ENCODE peak calls at places on chromosomes 11 and 22, in five cellular contexts. One of them, this sample, is unnamed.

GRCh38 chr11:18958221-18958910 is 19.2 kb upstream of the MRGPRX1 start:
- DNase-seq in left lobe of liver: no peak
- DNase-seq in NCI-H2171: no peak
- DNase-seq in SK-N-DZ: no peak
- DNase-seq in natural killer cell treated with Interleukin-12 subunit alpha and Interleukin-12 subunit beta and Interleukin-15 and Interleukin-18, amount 100 ng/mL, for 72 hours: no peak
- DNase-seq in this sample: no peak

GRCh38 chr11:111602865-111603632 is 800 bp downstream of the SIK2 start:
- DNase-seq in natural killer cell treated with Interleukin-12 subunit alpha and Interleukin-12 subunit beta and Interleukin-15 and Interleukin-18, amount 100 ng/mL, for 72 hours: no peak
- DNase-seq in left lobe of liver: no peak
- DNase-seq in SK-N-DZ: no peak
- DNase-seq in NCI-H2171: peak
- DNase-seq in this sample: peak

GRCh38 chr22:21446128-21446826 is 20.9 kb upstream of the TMEM191C start:
- DNase-seq in natural killer cell treated with Interleukin-12 subunit alpha and Interleukin-12 subunit beta and Interleukin-15 and Interleukin-18, amount 100 ng/mL, for 72 hours: peak
- DNase-seq in left lobe of liver: peak
- DNase-seq in SK-N-DZ: no peak
- DNase-seq in NCI-H2171: no peak
- DNase-seq in this sample: no peak

GRCh38 chr11:116976941-116977570 is 121.2 kb downstream of the SIK3 start:
- DNase-seq in NCI-H2171: no peak
- DNase-seq in SK-N-DZ: no peak
- DNase-seq in left lobe of liver: no peak
- DNase-seq in natural killer cell treated with Interleukin-12 subunit alpha and Interleukin-12 subunit beta and Interleukin-15 and Interleukin-18, amount 100 ng/mL, for 72 hours: no peak
- DNase-seq in this sample: no peak

GRCh38 chr11:128904303-128904871 is 13.2 kb downstream of the KCNJ5 start:
- DNase-seq in left lobe of liver: no peak
- DNase-seq in NCI-H2171: no peak
- DNase-seq in natural killer cell treated with Interleukin-12 subunit alpha and Interleukin-12 subunit beta and Interleukin-15 and Interleukin-18, amount 100 ng/mL, for 72 hours: no peak
- DNase-seq in SK-N-DZ: no peak
- DNase-seq in this sample: no peak

GRCh38 chr22:45587638-45588481 is 83.8 kb upstream of the ATXN10 start:
- DNase-seq in natural killer cell treated with Interleukin-12 subunit alpha and Interleukin-12 subunit beta and Interleukin-15 and Interleukin-18, amount 100 ng/mL, for 72 hours: no peak
- DNase-seq in NCI-H2171: no peak
- DNase-seq in SK-N-DZ: no peak
- DNase-seq in left lobe of liver: no peak
- DNase-seq in this sample: no peak

GRCh38 chr11:63840356-63841060 is 1.6 kb downstream of the MARK2 start:
- DNase-seq in left lobe of liver: no peak
- DNase-seq in SK-N-DZ: no peak
- DNase-seq in natural killer cell treated with Interleukin-12 subunit alpha and Interleukin-12 subunit beta and Interleukin-15 and Interleukin-18, amount 100 ng/mL, for 72 hours: no peak
- DNase-seq in NCI-H2171: no peak
- DNase-seq in this sample: no peak

GRCh38 chr11:18720086-18720810 is 5.7 kb downstream of the IGSF22 start:
- DNase-seq in SK-N-DZ: peak
- DNase-seq in natural killer cell treated with Interleukin-12 subunit alpha and Interleukin-12 subunit beta and Interleukin-15 and Interleukin-18, amount 100 ng/mL, for 72 hours: no peak
- DNase-seq in NCI-H2171: no peak
- DNase-seq in left lobe of liver: no peak
- DNase-seq in this sample: no peak

GRCh38 chr11:69983571-69983877 is 94.6 kb upstream of the ANO1 start:
- DNase-seq in NCI-H2171: no peak
- DNase-seq in left lobe of liver: no peak
- DNase-seq in natural killer cell treated with Interleukin-12 subunit alpha and Interleukin-12 subunit beta and Interleukin-15 and Interleukin-18, amount 100 ng/mL, for 72 hours: no peak
- DNase-seq in SK-N-DZ: no peak
- DNase-seq in this sample: no peak

GRCh38 chr11:132595711-132596111 is 936.6 kb downstream of the OPCML start:
- DNase-seq in SK-N-DZ: peak
- DNase-seq in natural killer cell treated with Interleukin-12 subunit alpha and Interleukin-12 subunit beta and Interleukin-15 and Interleukin-18, amount 100 ng/mL, for 72 hours: no peak
- DNase-seq in left lobe of liver: no peak
- DNase-seq in NCI-H2171: no peak
- DNase-seq in this sample: no peak

GRCh38 chr22:29539105-29539504 is 14.5 kb downstream of the THOC5 start:
- DNase-seq in SK-N-DZ: no peak
- DNase-seq in natural killer cell treated with Interleukin-12 subunit alpha and Interleukin-12 subunit beta and Interleukin-15 and Interleukin-18, amount 100 ng/mL, for 72 hours: no peak
- DNase-seq in left lobe of liver: no peak
- DNase-seq in NCI-H2171: no peak
- DNase-seq in this sample: no peak

GRCh38 chr11:9726313-9727022 is 62.6 kb downstream of the SWAP70 start:
- DNase-seq in natural killer cell treated with Interleukin-12 subunit alpha and Interleukin-12 subunit beta and Interleukin-15 and Interleukin-18, amount 100 ng/mL, for 72 hours: no peak
- DNase-seq in NCI-H2171: no peak
- DNase-seq in SK-N-DZ: no peak
- DNase-seq in left lobe of liver: no peak
- DNase-seq in this sample: no peak

GRCh38 chr11:2431395-2431794 is 12.9 kb downstream of the TRPM5 start:
- DNase-seq in NCI-H2171: no peak
- DNase-seq in SK-N-DZ: no peak
- DNase-seq in natural killer cell treated with Interleukin-12 subunit alpha and Interleukin-12 subunit beta and Interleukin-15 and Interleukin-18, amount 100 ng/mL, for 72 hours: no peak
- DNase-seq in left lobe of liver: no peak
- DNase-seq in this sample: no peak

GRCh38 chr11:134360050-134360835 is 28.5 kb downstream of the GLB1L2 start:
- DNase-seq in NCI-H2171: peak
- DNase-seq in SK-N-DZ: peak
- DNase-seq in natural killer cell treated with Interleukin-12 subunit alpha and Interleukin-12 subunit beta and Interleukin-15 and Interleukin-18, amount 100 ng/mL, for 72 hours: peak
- DNase-seq in left lobe of liver: peak
- DNase-seq in this sample: peak

GRCh38 chr22:19962246-19962908 is 20.8 kb upstream of the TXNRD2 start:
- DNase-seq in SK-N-DZ: peak
- DNase-seq in natural killer cell treated with Interleukin-12 subunit alpha and Interleukin-12 subunit beta and Interleukin-15 and Interleukin-18, amount 100 ng/mL, for 72 hours: no peak
- DNase-seq in NCI-H2171: peak
- DNase-seq in left lobe of liver: peak
- DNase-seq in this sample: no peak

GRCh38 chr11:44602810-44603410 is 37.4 kb downstream of the CD82 start:
- DNase-seq in NCI-H2171: no peak
- DNase-seq in natural killer cell treated with Interleukin-12 subunit alpha and Interleukin-12 subunit beta and Interleukin-15 and Interleukin-18, amount 100 ng/mL, for 72 hours: no peak
- DNase-seq in left lobe of liver: no peak
- DNase-seq in SK-N-DZ: no peak
- DNase-seq in this sample: no peak

GRCh38 chr11:65426839-65427690 is 4.5 kb downstream of the NEAT1 start:
- DNase-seq in NCI-H2171: no peak
- DNase-seq in natural killer cell treated with Interleukin-12 subunit alpha and Interleukin-12 subunit beta and Interleukin-15 and Interleukin-18, amount 100 ng/mL, for 72 hours: no peak
- DNase-seq in SK-N-DZ: peak
- DNase-seq in left lobe of liver: peak
- DNase-seq in this sample: no peak

GRCh38 chr22:37157516-37158289 is 8.0 kb upstream of the IL2RB start:
- DNase-seq in natural killer cell treated with Interleukin-12 subunit alpha and Interleukin-12 subunit beta and Interleukin-15 and Interleukin-18, amount 100 ng/mL, for 72 hours: no peak
- DNase-seq in left lobe of liver: no peak
- DNase-seq in NCI-H2171: no peak
- DNase-seq in SK-N-DZ: no peak
- DNase-seq in this sample: no peak

GRCh38 chr22:23574877-23575276 is 5.2 kb downstream of the IGLL1 start:
- DNase-seq in NCI-H2171: no peak
- DNase-seq in SK-N-DZ: no peak
- DNase-seq in left lobe of liver: no peak
- DNase-seq in natural killer cell treated with Interleukin-12 subunit alpha and Interleukin-12 subunit beta and Interleukin-15 and Interleukin-18, amount 100 ng/mL, for 72 hours: no peak
- DNase-seq in this sample: no peak

GRCh38 chr11:115736146-115736545 is 231.9 kb upstream of the CADM1 start:
- DNase-seq in left lobe of liver: no peak
- DNase-seq in NCI-H2171: no peak
- DNase-seq in natural killer cell treated with Interleukin-12 subunit alpha and Interleukin-12 subunit beta and Interleukin-15 and Interleukin-18, amount 100 ng/mL, for 72 hours: no peak
- DNase-seq in SK-N-DZ: no peak
- DNase-seq in this sample: no peak

GRCh38 chr11:35618497-35619029 is 303 bp downstream of the FJX1 start:
- DNase-seq in SK-N-DZ: peak
- DNase-seq in natural killer cell treated with Interleukin-12 subunit alpha and Interleukin-12 subunit beta and Interleukin-15 and Interleukin-18, amount 100 ng/mL, for 72 hours: no peak
- DNase-seq in NCI-H2171: no peak
- DNase-seq in left lobe of liver: no peak
- DNase-seq in this sample: no peak

GRCh38 chr11:129625930-129626329 is 189.7 kb upstream of the TMEM45B start:
- DNase-seq in natural killer cell treated with Interleukin-12 subunit alpha and Interleukin-12 subunit beta and Interleukin-15 and Interleukin-18, amount 100 ng/mL, for 72 hours: no peak
- DNase-seq in NCI-H2171: no peak
- DNase-seq in SK-N-DZ: no peak
- DNase-seq in left lobe of liver: no peak
- DNase-seq in this sample: no peak

GRCh38 chr22:25658641-25659040 is 83.3 kb upstream of the MYO18B start:
- DNase-seq in NCI-H2171: no peak
- DNase-seq in natural killer cell treated with Interleukin-12 subunit alpha and Interleukin-12 subunit beta and Interleukin-15 and Interleukin-18, amount 100 ng/mL, for 72 hours: no peak
- DNase-seq in left lobe of liver: no peak
- DNase-seq in SK-N-DZ: no peak
- DNase-seq in this sample: no peak

GRCh38 chr11:118615282-118615979 is 8.0 kb downstream of the PHLDB1 start:
- DNase-seq in left lobe of liver: no peak
- DNase-seq in NCI-H2171: no peak
- DNase-seq in natural killer cell treated with Interleukin-12 subunit alpha and Interleukin-12 subunit beta and Interleukin-15 and Interleukin-18, amount 100 ng/mL, for 72 hours: no peak
- DNase-seq in SK-N-DZ: no peak
- DNase-seq in this sample: no peak

GRCh38 chr11:111934301-111934700 is 2.8 kb upstream of the DIXDC1 start:
- DNase-seq in left lobe of liver: peak
- DNase-seq in natural killer cell treated with Interleukin-12 subunit alpha and Interleukin-12 subunit beta and Interleukin-15 and Interleukin-18, amount 100 ng/mL, for 72 hours: no peak
- DNase-seq in SK-N-DZ: no peak
- DNase-seq in NCI-H2171: no peak
- DNase-seq in this sample: no peak

GRCh38 chr11:78008174-78008573 is 13.7 kb upstream of the INTS4 start:
- DNase-seq in left lobe of liver: no peak
- DNase-seq in SK-N-DZ: no peak
- DNase-seq in natural killer cell treated with Interleukin-12 subunit alpha and Interleukin-12 subunit beta and Interleukin-15 and Interleukin-18, amount 100 ng/mL, for 72 hours: no peak
- DNase-seq in NCI-H2171: no peak
- DNase-seq in this sample: no peak

GRCh38 chr11:2977113-2977512 is 15.0 kb downstream of the NAP1L4 start:
- DNase-seq in NCI-H2171: no peak
- DNase-seq in left lobe of liver: no peak
- DNase-seq in natural killer cell treated with Interleukin-12 subunit alpha and Interleukin-12 subunit beta and Interleukin-15 and Interleukin-18, amount 100 ng/mL, for 72 hours: no peak
- DNase-seq in SK-N-DZ: no peak
- DNase-seq in this sample: no peak

GRCh38 chr11:64409278-64409677 is 50.3 kb downstream of the RPS6KA4 start:
- DNase-seq in SK-N-DZ: no peak
- DNase-seq in NCI-H2171: no peak
- DNase-seq in left lobe of liver: no peak
- DNase-seq in natural killer cell treated with Interleukin-12 subunit alpha and Interleukin-12 subunit beta and Interleukin-15 and Interleukin-18, amount 100 ng/mL, for 72 hours: no peak
- DNase-seq in this sample: no peak

GRCh38 chr22:37260939-37261338 is 16.9 kb upstream of the RAC2 start:
- DNase-seq in SK-N-DZ: peak
- DNase-seq in NCI-H2171: peak
- DNase-seq in left lobe of liver: no peak
- DNase-seq in natural killer cell treated with Interleukin-12 subunit alpha and Interleukin-12 subunit beta and Interleukin-15 and Interleukin-18, amount 100 ng/mL, for 72 hours: peak
- DNase-seq in this sample: no peak

GRCh38 chr11:27410301-27410700 is 47.3 kb upstream of the CCDC34 start:
- DNase-seq in SK-N-DZ: no peak
- DNase-seq in NCI-H2171: no peak
- DNase-seq in left lobe of liver: no peak
- DNase-seq in natural killer cell treated with Interleukin-12 subunit alpha and Interleukin-12 subunit beta and Interleukin-15 and Interleukin-18, amount 100 ng/mL, for 72 hours: no peak
- DNase-seq in this sample: no peak

GRCh38 chr11:76663461-76663760 is 7.1 kb downstream of the LRRC32 start:
- DNase-seq in natural killer cell treated with Interleukin-12 subunit alpha and Interleukin-12 subunit beta and Interleukin-15 and Interleukin-18, amount 100 ng/mL, for 72 hours: no peak
- DNase-seq in SK-N-DZ: no peak
- DNase-seq in NCI-H2171: no peak
- DNase-seq in left lobe of liver: no peak
- DNase-seq in this sample: no peak